ENCODE peak calls at places on chromosomes 3 and 15, in four cellular contexts. One of them, this sample, is unnamed. For H3K27me3 and H3K36me3, the result is how much of the 10 kb centered on the place peaks cover.

GRCh38 chr3:137812018-137812417 is 47.9 kb downstream of the SOX14 start:
- DNase-seq in GM23338: no peak
- DNase-seq in cardiac muscle cell: no peak
- DNase-seq in endothelial cell of umbilical vein: no peak
- DNase-seq in this sample: no peak

GRCh38 chr15:44296625-44297524 is 8.4 kb downstream of the GOLM2 start:
- DNase-seq in cardiac muscle cell: peak
- DNase-seq in endothelial cell of umbilical vein: peak
- DNase-seq in GM23338: peak
- DNase-seq in this sample: no peak

GRCh38 chr15:70181626-70182255 is 84.0 kb upstream of the TLE3 start:
- DNase-seq in GM23338: no peak
- DNase-seq in cardiac muscle cell: no peak
- DNase-seq in endothelial cell of umbilical vein: no peak
- DNase-seq in this sample: no peak

GRCh38 chr15:77418341-77419049 is 1.4 kb downstream of the PEAK1 start:
- DNase-seq in cardiac muscle cell: peak
- DNase-seq in endothelial cell of umbilical vein: peak
- DNase-seq in GM23338: no peak
- DNase-seq in this sample: no peak

GRCh38 chr3:150945226-150945625 is 27.3 kb downstream of the CLRN1 start:
- DNase-seq in GM23338: no peak
- DNase-seq in endothelial cell of umbilical vein: no peak
- DNase-seq in cardiac muscle cell: peak
- DNase-seq in this sample: no peak

GRCh38 chr3:122609798-122610559 is 32.5 kb downstream of the PARP15 start:
- DNase-seq in endothelial cell of umbilical vein: peak
- DNase-seq in GM23338: no peak
- DNase-seq in cardiac muscle cell: peak
- DNase-seq in this sample: no peak

GRCh38 chr15:45664451-45664850 is 29.6 kb downstream of the SQOR start:
- DNase-seq in GM23338: no peak
- DNase-seq in endothelial cell of umbilical vein: no peak
- DNase-seq in cardiac muscle cell: no peak
- DNase-seq in this sample: no peak

GRCh38 chr3:24225027-24225743 is 269.5 kb downstream of the THRB start:
- DNase-seq in GM23338: no peak
- DNase-seq in endothelial cell of umbilical vein: no peak
- DNase-seq in cardiac muscle cell: peak
- DNase-seq in this sample: no peak

GRCh38 chr3:77693147-77693546 is 653.2 kb downstream of the ROBO2 start:
- DNase-seq in endothelial cell of umbilical vein: no peak
- DNase-seq in GM23338: no peak
- DNase-seq in cardiac muscle cell: no peak
- DNase-seq in this sample: no peak

GRCh38 chr3:139746481-139746880 is 68.7 kb upstream of the NMNAT3 start:
- DNase-seq in GM23338: peak
- DNase-seq in endothelial cell of umbilical vein: no peak
- DNase-seq in cardiac muscle cell: no peak
- DNase-seq in this sample: no peak

GRCh38 chr3:65500398-65501306 is 538.1 kb downstream of the MAGI1 start:
- DNase-seq in cardiac muscle cell: no peak
- DNase-seq in GM23338: no peak
- DNase-seq in endothelial cell of umbilical vein: peak
- DNase-seq in this sample: no peak

GRCh38 chr3:124778061-124778460 is 47.8 kb downstream of the UMPS start:
- DNase-seq in GM23338: no peak
- DNase-seq in cardiac muscle cell: no peak
- DNase-seq in endothelial cell of umbilical vein: peak
- DNase-seq in this sample: no peak

GRCh38 chr3:152307829-152308474 is 39.2 kb downstream of the MBNL1 start:
- DNase-seq in GM23338: peak
- DNase-seq in cardiac muscle cell: no peak
- DNase-seq in endothelial cell of umbilical vein: peak
- DNase-seq in this sample: peak

GRCh38 chr3:178676077-178676476 is 139.8 kb downstream of the KCNMB2 start:
- DNase-seq in GM23338: no peak
- DNase-seq in cardiac muscle cell: no peak
- DNase-seq in endothelial cell of umbilical vein: no peak
- DNase-seq in this sample: no peak

GRCh38 chr15:38652183-38652794 is 87.7 kb upstream of the RASGRP1 start:
- DNase-seq in endothelial cell of umbilical vein: no peak
- DNase-seq in GM23338: no peak
- DNase-seq in cardiac muscle cell: no peak
- DNase-seq in this sample: no peak

GRCh38 chr15:38650384-38650783 is 85.8 kb upstream of the RASGRP1 start:
- DNase-seq in endothelial cell of umbilical vein: no peak
- DNase-seq in cardiac muscle cell: no peak
- DNase-seq in GM23338: peak
- DNase-seq in this sample: no peak

GRCh38 chr15:38651328-38652038 is 86.9 kb upstream of the RASGRP1 start:
- DNase-seq in GM23338: peak
- DNase-seq in endothelial cell of umbilical vein: no peak
- DNase-seq in cardiac muscle cell: no peak
- DNase-seq in this sample: no peak

GRCh38 chr15:38652998-38653397 is 88.4 kb upstream of the RASGRP1 start:
- DNase-seq in cardiac muscle cell: no peak
- DNase-seq in endothelial cell of umbilical vein: no peak
- DNase-seq in GM23338: peak
- DNase-seq in this sample: no peak

DNA sequence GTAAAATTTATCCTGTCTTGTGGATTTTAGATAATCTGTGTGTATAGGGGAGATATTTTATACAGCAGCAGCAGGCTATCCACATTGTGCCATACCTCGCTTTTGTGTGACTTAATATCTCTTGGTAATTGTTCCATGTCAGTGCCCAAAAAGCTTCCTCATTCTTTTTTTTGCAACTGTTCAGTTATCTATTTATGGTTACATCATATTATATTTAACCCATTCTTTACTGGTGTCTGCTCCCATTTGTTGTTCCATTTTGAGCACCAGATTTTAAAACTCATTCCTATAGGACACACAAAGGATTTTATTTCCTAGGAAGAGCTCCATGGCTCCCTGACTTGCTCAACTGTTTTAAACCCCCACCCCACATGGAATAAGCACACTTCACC is 86.3 kb upstream of the RASGRP1 start:
- DNase-seq in cardiac muscle cell: no peak
- DNase-seq in GM23338: no peak
- DNase-seq in endothelial cell of umbilical vein: no peak
- DNase-seq in this sample: no peak
- H3K27me3 ChIP-seq in cardiac muscle cell: under half
- H3K27me3 ChIP-seq in GM23338: under half
- H3K27me3 ChIP-seq in endothelial cell of umbilical vein: under half
- H3K27me3 ChIP-seq in this sample: under half

GRCh38 chr3:38126121-38126892 is 10.6 kb downstream of the ACAA1 start:
- DNase-seq in cardiac muscle cell: no peak
- DNase-seq in GM23338: no peak
- DNase-seq in endothelial cell of umbilical vein: no peak
- DNase-seq in this sample: no peak
- H3K36me3 ChIP-seq in cardiac muscle cell: half or more
- H3K36me3 ChIP-seq in GM23338: under half
- H3K36me3 ChIP-seq in endothelial cell of umbilical vein: half or more
- H3K36me3 ChIP-seq in this sample: half or more

DNA sequence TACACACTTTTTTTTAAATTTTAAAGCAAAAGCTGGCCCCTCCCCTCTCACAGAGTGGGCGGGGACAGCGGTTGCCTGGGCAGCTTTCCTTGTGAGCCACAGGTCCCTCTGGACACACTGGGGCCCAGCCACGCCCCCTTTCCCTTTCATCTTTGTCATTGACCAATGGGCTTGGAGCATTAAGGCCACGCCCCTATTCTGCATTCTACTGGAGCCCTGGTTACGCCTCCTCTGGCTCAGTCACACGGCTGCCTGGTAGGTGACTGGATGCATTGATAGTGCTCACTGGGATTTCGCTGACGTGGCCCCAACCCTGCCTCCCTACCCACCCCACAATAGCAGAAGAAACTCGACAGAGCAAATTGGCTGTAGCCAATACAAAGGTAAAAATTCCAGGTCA is 112.5 kb upstream of the FAN1 start:
- DNase-seq in GM23338: peak
- DNase-seq in cardiac muscle cell: no peak
- DNase-seq in endothelial cell of umbilical vein: no peak
- DNase-seq in this sample: peak
- H3K27me3 ChIP-seq in GM23338: under half
- H3K27me3 ChIP-seq in cardiac muscle cell: under half
- H3K27me3 ChIP-seq in endothelial cell of umbilical vein: under half
- H3K27me3 ChIP-seq in this sample: under half

DNA sequence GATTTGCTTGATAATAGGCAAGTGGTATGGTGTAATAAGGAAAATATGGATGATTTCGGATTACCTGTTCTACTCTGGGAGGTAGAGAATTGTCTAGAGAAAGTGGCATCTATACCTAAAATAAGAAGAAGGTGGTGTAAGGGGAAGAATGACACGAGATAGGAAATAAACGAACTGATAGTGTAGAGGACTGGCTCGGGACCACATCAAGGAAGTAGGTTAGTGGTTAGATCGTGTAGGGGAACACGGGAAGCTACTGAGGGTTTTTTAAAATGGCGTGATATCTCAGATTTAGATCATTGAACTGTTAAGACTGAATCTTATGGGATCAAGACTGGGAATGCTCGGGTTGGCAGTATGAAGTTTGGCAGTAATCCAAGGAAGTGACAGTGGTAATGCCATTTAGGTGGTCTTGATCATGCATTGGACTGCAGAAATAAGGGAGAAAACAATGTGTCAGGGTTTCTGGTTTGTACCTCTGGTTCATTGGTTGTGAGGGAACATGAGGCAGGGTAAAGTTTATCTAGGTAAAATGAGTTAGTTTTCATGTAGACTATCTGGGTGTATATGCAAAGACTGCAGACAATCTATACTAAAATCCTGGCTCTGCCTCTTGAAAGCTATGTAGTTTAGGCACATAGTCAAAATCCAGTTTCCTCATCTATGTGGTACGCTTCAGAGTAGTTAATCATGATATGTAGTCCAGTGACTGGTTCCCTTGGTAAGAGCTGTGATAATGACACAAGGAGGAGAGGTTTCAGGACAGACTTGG is 7.4 kb downstream of the RPL14 start:
- DNase-seq in cardiac muscle cell: no peak
- DNase-seq in GM23338: no peak
- DNase-seq in endothelial cell of umbilical vein: no peak
- DNase-seq in this sample: no peak
- H3K36me3 ChIP-seq in cardiac muscle cell: under half
- H3K36me3 ChIP-seq in GM23338: under half
- H3K36me3 ChIP-seq in endothelial cell of umbilical vein: under half
- H3K36me3 ChIP-seq in this sample: under half

GRCh38 chr3:158094917-158095301 is 11.3 kb downstream of the SHOX2 start:
- DNase-seq in endothelial cell of umbilical vein: no peak
- DNase-seq in GM23338: no peak
- DNase-seq in cardiac muscle cell: no peak
- DNase-seq in this sample: peak
- H3K27me3 ChIP-seq in endothelial cell of umbilical vein: half or more
- H3K27me3 ChIP-seq in GM23338: half or more
- H3K27me3 ChIP-seq in cardiac muscle cell: half or more
- H3K27me3 ChIP-seq in this sample: half or more

GRCh38 chr3:141434255-141434654 is 52.6 kb upstream of the RASA2 start:
- DNase-seq in GM23338: no peak
- DNase-seq in cardiac muscle cell: no peak
- DNase-seq in endothelial cell of umbilical vein: no peak
- DNase-seq in this sample: no peak
- H3K36me3 ChIP-seq in GM23338: under half
- H3K36me3 ChIP-seq in cardiac muscle cell: under half
- H3K36me3 ChIP-seq in endothelial cell of umbilical vein: under half
- H3K36me3 ChIP-seq in this sample: under half

GRCh38 chr3:81947359-81947758 is 185.9 kb upstream of the GBE1 start:
- DNase-seq in cardiac muscle cell: no peak
- DNase-seq in GM23338: no peak
- DNase-seq in endothelial cell of umbilical vein: no peak
- DNase-seq in this sample: no peak
- H3K27me3 ChIP-seq in cardiac muscle cell: under half
- H3K27me3 ChIP-seq in GM23338: under half
- H3K27me3 ChIP-seq in endothelial cell of umbilical vein: under half
- H3K27me3 ChIP-seq in this sample: under half

DNA sequence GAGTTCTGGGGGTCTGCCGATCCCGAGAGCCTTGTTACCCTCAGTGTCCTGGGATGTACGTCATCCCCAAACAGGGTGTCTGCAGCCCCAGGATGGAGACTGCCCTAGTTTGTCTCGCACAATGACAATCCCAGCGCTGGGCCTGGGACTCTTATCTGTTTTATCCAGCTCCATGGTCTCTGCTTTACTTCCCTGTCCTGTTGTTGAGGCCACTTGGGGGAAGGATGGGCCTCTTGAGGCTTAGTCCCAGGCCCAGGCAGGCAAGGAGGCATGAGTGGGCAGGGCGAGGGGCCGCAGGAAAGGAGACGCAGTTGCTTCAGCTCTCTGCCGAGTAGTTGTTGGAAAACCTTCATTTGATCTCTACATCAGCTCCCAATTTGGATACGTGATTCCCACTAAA is 17.4 kb downstream of the SMAD6 start:
- DNase-seq in GM23338: no peak
- DNase-seq in cardiac muscle cell: no peak
- DNase-seq in endothelial cell of umbilical vein: no peak
- DNase-seq in this sample: no peak
- H3K36me3 ChIP-seq in GM23338: under half
- H3K36me3 ChIP-seq in cardiac muscle cell: half or more
- H3K36me3 ChIP-seq in endothelial cell of umbilical vein: under half
- H3K36me3 ChIP-seq in this sample: under half

GRCh38 chr15:91652610-91653207 is 200.8 kb upstream of the SLCO3A1 start:
- DNase-seq in endothelial cell of umbilical vein: no peak
- DNase-seq in cardiac muscle cell: no peak
- DNase-seq in GM23338: no peak
- DNase-seq in this sample: no peak
- H3K27me3 ChIP-seq in endothelial cell of umbilical vein: under half
- H3K27me3 ChIP-seq in cardiac muscle cell: under half
- H3K27me3 ChIP-seq in GM23338: under half
- H3K27me3 ChIP-seq in this sample: under half

This sample was measured in H7.